ENCODE peak calls at places on chromosome 7, in six cellular contexts. Q is substantia nigra, Y is hepatocyte, G is aorta, I is M059J, B is T follicular helper cell. W is an unnamed sample.

GRCh38 chr7:54141565-54141964 is 400.6 kb upstream of the VSTM2A start:
- DNase-seq in Q (no peak), Y (no peak), G (no peak), I (no peak), B (no peak), W (no peak)

GRCh38 chr7:26187380-26188290 is 12.9 kb downstream of the HNRNPA2B1 start:
- DNase-seq in Q (no peak), Y (no peak), G (no peak), I (no peak), B (no peak), W (no peak)

GRCh38 chr7:38858281-38858884 is 50.6 kb downstream of the VPS41 start:
- DNase-seq in Q (no peak), Y (peak), G (no peak), I (peak), B (no peak), W (peak)

GRCh38 chr7:3218561-3219225 is 82.4 kb upstream of the SDK1 start:
- DNase-seq in Q (no peak), Y (no peak), G (no peak), I (no peak), B (no peak), W (no peak)

GRCh38 chr7:106166651-106167342 is 54.7 kb upstream of the SYPL1 start:
- DNase-seq in Q (no peak), Y (peak), G (no peak), I (peak), B (no peak), W (peak)

GRCh38 chr7:157690833-157691382 is 354.1 kb downstream of the DNAJB6 start:
- DNase-seq in Q (peak), Y (no peak), G (peak), I (peak), B (no peak), W (peak)

GRCh38 chr7:129950191-129950940 is 2.4 kb downstream of the UBE2H start:
- DNase-seq in Q (no peak), Y (no peak), G (no peak), I (peak), B (no peak), W (no peak)

GRCh38 chr7:72343991-72344390 is 68.1 kb downstream of the CALN1 start:
- DNase-seq in Q (no peak), Y (no peak), G (no peak), I (no peak), B (no peak), W (no peak)

GRCh38 chr7:128886391-128887168 is 23.9 kb downstream of the ATP6V1F start:
- DNase-seq in Q (no peak), Y (no peak), G (no peak), I (no peak), B (no peak), W (no peak)

GRCh38 chr7:133763241-133763640 is 363.9 kb upstream of the LRGUK start:
- DNase-seq in Q (no peak), Y (no peak), G (no peak), I (no peak), B (no peak), W (no peak)

GRCh38 chr7:70036695-70037094 is 438.4 kb downstream of the AUTS2 start:
- DNase-seq in Q (no peak), Y (no peak), G (no peak), I (no peak), B (no peak), W (no peak)

GRCh38 chr7:25672476-25672875 is 444.2 kb upstream of the NPVF start:
- DNase-seq in Q (no peak), Y (no peak), G (no peak), I (no peak), B (no peak), W (no peak)

GRCh38 chr7:129574487-129574886 is 37.0 kb upstream of the NRF1 start:
- DNase-seq in Q (no peak), Y (no peak), G (no peak), I (peak), B (no peak), W (peak)

GRCh38 chr7:70694909-70695803 is 436.8 kb upstream of the GALNT17 start:
- DNase-seq in Q (no peak), Y (peak), G (peak), I (peak), B (no peak), W (no peak)

GRCh38 chr7:49800031-49800430 is 26.6 kb downstream of the VWC2 start:
- DNase-seq in Q (no peak), Y (no peak), G (no peak), I (no peak), B (no peak), W (no peak)

GRCh38 chr7:135335628-135336139 is 102.0 kb downstream of the STRA8 start:
- DNase-seq in Q (no peak), Y (peak), G (peak), I (peak), B (peak), W (peak)

GRCh38 chr7:149748223-149748874 is 25.0 kb downstream of the ZNF467 start:
- DNase-seq in Q (no peak), Y (peak), G (no peak), I (peak), B (no peak), W (no peak)

GRCh38 chr7:31744294-31744874 is 57.4 kb downstream of the PPP1R17 start:
- DNase-seq in Q (peak), Y (peak), G (peak), I (peak), B (no peak), W (peak)

GRCh38 chr7:45661302-45661995 is 87.3 kb downstream of the ADCY1 start:
- DNase-seq in Q (no peak), Y (no peak), G (no peak), I (no peak), B (no peak), W (no peak)

W was measured in H4.